ENCODE peak calls at places on chromosomes 7 and 10, in six cellular contexts. N, U, T, A, O and X are unnamed samples.

GRCh38 chr10:127003032-127003685 is 97.9 kb downstream of the DOCK1 start:
- DNase-seq in N (no peak), U (no peak), T (no peak), A (no peak), O (no peak), X (peak; percentile 82)

GRCh38 chr7:143514995-143515735 is 37.5 kb downstream of the TAS2R41 start:
- DNase-seq in N (no peak), U (no peak), T (no peak), A (no peak), O (no peak), X (no peak)

GRCh38 chr10:103884681-103885139 is 29.3 kb upstream of the SH3PXD2A start:
- DNase-seq in N (no peak), U (no peak), T (no peak), A (peak; percentile 60), O (peak; percentile 48), X (no peak)

GRCh38 chr7:131538791-131539179 is 17.6 kb downstream of the PODXL start:
- DNase-seq in N (no peak), U (no peak), T (no peak), A (no peak), O (peak; percentile 60), X (no peak)

GRCh38 chr10:14162626-14163344 is 167.9 kb downstream of the FRMD4A start:
- DNase-seq in N (no peak), U (no peak), T (no peak), A (no peak), O (no peak), X (no peak)

GRCh38 chr10:108421256-108421655 is 1256.8 kb upstream of the SORCS1 start:
- DNase-seq in N (no peak), U (no peak), T (no peak), A (no peak), O (no peak), X (no peak)

GRCh38 chr7:81211617-81212016 is 292.8 kb upstream of the SEMA3C start:
- DNase-seq in N (no peak), U (no peak), T (no peak), A (peak; percentile 60), O (no peak), X (no peak)

GRCh38 chr10:87744606-87745005 is 73.4 kb downstream of the ATAD1 start:
- DNase-seq in N (no peak), U (no peak), T (no peak), A (no peak), O (no peak), X (no peak)

GRCh38 chr7:111409714-111410422 is 152.4 kb downstream of the IMMP2L start:
- DNase-seq in N (no peak), U (no peak), T (no peak), A (peak; percentile 71), O (no peak), X (no peak)

GRCh38 chr7:68321076-68321639 is 1277.1 kb upstream of the AUTS2 start:
- DNase-seq in N (peak; percentile 27), U (no peak), T (no peak), A (no peak), O (peak; percentile 49), X (no peak)

GRCh38 chr10:65501259-65501658 is 1424.6 kb upstream of the LRRTM3 start:
- DNase-seq in N (no peak), U (no peak), T (no peak), A (no peak), O (peak; percentile 20), X (no peak)

GRCh38 chr7:18770852-18771251 is 275.3 kb downstream of the HDAC9 start:
- DNase-seq in N (no peak), U (no peak), T (no peak), A (no peak), O (no peak), X (no peak)

GRCh38 chr10:65602182-65602865 is 1323.5 kb upstream of the LRRTM3 start:
- DNase-seq in N (no peak), U (no peak), T (no peak), A (no peak), O (no peak), X (no peak)

GRCh38 chr10:103599211-103599610 is 105.7 kb downstream of the NEURL1 start:
- DNase-seq in N (no peak), U (no peak), T (no peak), A (no peak), O (no peak), X (no peak)

DNA sequence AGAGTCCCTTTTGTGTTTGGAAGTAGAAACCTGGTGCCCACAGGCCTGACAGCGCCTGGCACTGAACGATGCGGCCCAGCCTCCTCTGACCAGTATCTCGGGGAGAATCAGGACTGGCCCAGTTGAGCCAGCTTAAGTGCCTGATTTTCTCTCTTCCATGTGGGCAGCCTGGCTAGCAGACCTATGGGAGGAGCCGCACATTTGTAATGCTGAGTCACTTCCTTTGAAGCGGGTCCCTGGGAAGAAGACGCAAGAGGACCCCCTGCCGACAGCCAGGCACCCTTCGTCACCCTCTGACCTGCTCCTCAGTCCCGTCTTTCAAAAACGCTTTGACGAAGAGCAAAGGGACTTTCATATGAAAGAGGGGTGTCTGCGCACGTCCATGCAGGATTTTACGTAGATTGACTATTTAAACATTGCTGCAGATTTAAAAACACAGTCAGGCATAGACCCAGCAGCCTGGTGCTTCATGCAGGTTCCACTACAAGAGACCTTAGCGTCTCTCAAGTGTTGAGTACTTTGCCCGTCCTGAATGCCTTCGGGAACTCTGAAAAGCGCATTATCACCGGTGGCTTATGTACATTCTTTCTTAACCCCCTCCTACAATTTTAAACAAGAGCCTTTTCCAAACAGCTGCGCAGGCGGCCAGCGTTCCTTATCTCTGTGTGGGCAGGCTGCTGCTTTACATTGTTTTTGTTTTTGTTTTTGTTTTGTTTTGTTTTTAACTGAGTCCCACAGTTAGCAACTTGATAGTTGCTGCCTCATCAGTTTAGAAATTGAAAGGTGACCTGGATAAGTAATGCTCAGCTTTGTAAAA is 36.5 kb upstream of the AP5Z1 start:
- DNase-seq in N (no peak), U (no peak), T (no peak), A (peak; percentile 95), O (peak; percentile 54), X (no peak)
- TF ChIP-seq POLR2A in N (no peak), U (no peak), T (no peak), A (peak; percentile 77), O (no peak), X (no peak)

DNA sequence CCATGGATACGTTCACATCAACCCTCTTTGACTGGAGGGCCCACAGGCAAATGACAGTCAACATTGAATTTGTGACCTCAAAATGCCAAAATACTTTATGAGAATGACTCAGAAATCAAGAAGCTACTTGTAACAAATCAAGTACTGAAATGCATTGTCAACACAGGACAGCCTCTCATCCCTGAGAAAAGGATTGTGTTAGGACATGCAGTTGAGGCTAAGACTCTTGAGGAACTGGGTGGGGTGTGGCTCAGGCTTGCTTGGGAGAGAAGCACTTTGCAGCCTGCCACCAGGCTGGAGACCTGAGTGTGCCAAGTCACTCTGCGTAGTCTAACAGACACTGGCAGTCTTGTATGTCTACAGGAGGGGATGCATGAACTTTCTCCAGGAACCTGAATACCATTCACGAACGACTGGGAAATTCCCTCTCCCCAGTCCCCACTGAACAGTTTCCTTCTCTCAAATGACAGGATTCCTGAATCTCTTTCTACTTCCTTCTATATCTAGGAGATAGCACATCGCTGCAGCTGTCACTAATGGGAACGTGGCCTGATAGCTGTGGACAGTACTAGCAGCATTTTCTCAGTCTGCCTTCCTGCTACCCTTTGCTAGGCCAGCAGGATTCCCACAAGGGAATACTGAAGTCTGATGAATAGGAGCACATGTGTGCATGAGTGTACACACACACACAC is 3.3 kb upstream of the SMO start:
- DNase-seq in N (no peak), U (no peak), T (no peak), A (no peak), O (no peak), X (no peak)
- TF ChIP-seq CTCF in N (no peak), U (no peak), T (no peak), A (no peak), O (no peak), X (no peak)

GRCh38 chr7:2191026-2191425 is 41.7 kb downstream of the MAD1L1 start:
- DNase-seq in N (no peak), U (no peak), T (no peak), A (no peak), O (no peak), X (no peak)

GRCh38 chr7:2193575-2194305 is 39.0 kb downstream of the MAD1L1 start:
- DNase-seq in N (no peak), U (no peak), T (no peak), A (no peak), O (no peak), X (no peak)

GRCh38 chr7:2195403-2196246 is 37.1 kb downstream of the MAD1L1 start:
- DNase-seq in N (peak; percentile 25), U (no peak), T (no peak), A (no peak), O (no peak), X (no peak)

GRCh38 chr7:2190531-2190930 is 42.2 kb downstream of the MAD1L1 start:
- DNase-seq in N (no peak), U (no peak), T (no peak), A (peak; percentile 76), O (no peak), X (no peak)

GRCh38 chr7:2193120-2193519 is 39.6 kb downstream of the MAD1L1 start:
- DNase-seq in N (no peak), U (no peak), T (no peak), A (no peak), O (no peak), X (no peak)
- H3K36me3 ChIP-seq in N (no peaks in the 10 kb centered on the region), U (no peaks in the 10 kb centered on the region), T (peaks cover 5% of the 10 kb centered on the region), A (peaks cover 16% of the 10 kb centered on the region), O (no peaks in the 10 kb centered on the region), X (no peaks in the 10 kb centered on the region)

GRCh38 chr10:15370741-15371701 is at the start of gene FAM171A1:
- DNase-seq in N (no peak), U (peak; percentile 69), T (no peak), A (peak; percentile 29), O (peak; percentile 73), X (no peak)

GRCh38 chr10:15368456-15368855 is 2.6 kb downstream of the FAM171A1 start:
- DNase-seq in N (no peak), U (no peak), T (no peak), A (no peak), O (no peak), X (no peak)

GRCh38 chr10:15367296-15367830 is 3.7 kb downstream of the FAM171A1 start:
- DNase-seq in N (no peak), U (no peak), T (no peak), A (no peak), O (no peak), X (no peak)

GRCh38 chr10:15369642-15370211 is 1.4 kb downstream of the FAM171A1 start:
- DNase-seq in N (no peak), U (no peak), T (no peak), A (no peak), O (peak; percentile 26), X (no peak)

GRCh38 chr10:15370212-15370740 is 813 bp downstream of the FAM171A1 start:
- DNase-seq in N (no peak), U (no peak), T (no peak), A (peak; percentile 16), O (peak; percentile 22), X (no peak)
- TF ChIP-seq POLR2A in N (no peak), U (no peak), T (no peak), A (no peak), O (peak; percentile 24), X (no peak)

GRCh38 chr10:131487822-131488221 is 176.3 kb upstream of the TCERG1L start:
- DNase-seq in N (no peak), U (no peak), T (no peak), A (no peak), O (no peak), X (no peak)
- TF ChIP-seq CTCF in N (no peak), U (no peak), T (peak; percentile 53), A (no peak), O (no peak), X (no peak)